ENCODE peak calls at places on chromosome 14, in five cellular contexts. One of them, this sample, is unnamed.

GRCh38 chr14:52700701-52701172 is 5.4 kb upstream of the ERO1A start:
- DNase-seq in ELR: peak; percentile 36
- DNase-seq in posterior vena cava: no peak
- DNase-seq in stimulated activated CD4-positive, alpha-beta T cell treated with anti-CD3 and anti-CD28 coated beads, Interleukin-2, amount 100 ng/mL, for 48 hours: no peak
- DNase-seq in GF-D8: no peak
- DNase-seq in this sample: no peak

GRCh38 chr14:55688566-55688965 is 108.6 kb downstream of the KTN1 start:
- DNase-seq in ELR: peak; percentile 55
- DNase-seq in posterior vena cava: no peak
- DNase-seq in stimulated activated CD4-positive, alpha-beta T cell treated with anti-CD3 and anti-CD28 coated beads, Interleukin-2, amount 100 ng/mL, for 48 hours: no peak
- DNase-seq in GF-D8: no peak
- DNase-seq in this sample: no peak

GRCh38 chr14:100285021-100285912 is 21.0 kb downstream of the SLC25A29 start:
- DNase-seq in ELR: peak; percentile 75
- DNase-seq in posterior vena cava: peak; percentile 90
- DNase-seq in stimulated activated CD4-positive, alpha-beta T cell treated with anti-CD3 and anti-CD28 coated beads, Interleukin-2, amount 100 ng/mL, for 48 hours: peak; percentile 77
- DNase-seq in GF-D8: no peak
- DNase-seq in this sample: peak; percentile 45

GRCh38 chr14:42535397-42535796 is 928.7 kb downstream of the LRFN5 start:
- DNase-seq in ELR: no peak
- DNase-seq in posterior vena cava: no peak
- DNase-seq in stimulated activated CD4-positive, alpha-beta T cell treated with anti-CD3 and anti-CD28 coated beads, Interleukin-2, amount 100 ng/mL, for 48 hours: no peak
- DNase-seq in GF-D8: no peak
- DNase-seq in this sample: no peak

GRCh38 chr14:70585221-70585620 is 15.2 kb downstream of the MED6 start:
- DNase-seq in ELR: peak; percentile 16
- DNase-seq in posterior vena cava: no peak
- DNase-seq in stimulated activated CD4-positive, alpha-beta T cell treated with anti-CD3 and anti-CD28 coated beads, Interleukin-2, amount 100 ng/mL, for 48 hours: no peak
- DNase-seq in GF-D8: no peak
- DNase-seq in this sample: no peak

GRCh38 chr14:74569826-74570591 is 42.0 kb downstream of the LTBP2 start:
- DNase-seq in ELR: peak; percentile 54
- DNase-seq in posterior vena cava: peak; percentile 78
- DNase-seq in stimulated activated CD4-positive, alpha-beta T cell treated with anti-CD3 and anti-CD28 coated beads, Interleukin-2, amount 100 ng/mL, for 48 hours: no peak
- DNase-seq in GF-D8: no peak
- DNase-seq in this sample: no peak

GRCh38 chr14:52080817-52081755 is 12.2 kb upstream of the NID2 start:
- DNase-seq in ELR: peak; percentile 96
- DNase-seq in posterior vena cava: no peak
- DNase-seq in stimulated activated CD4-positive, alpha-beta T cell treated with anti-CD3 and anti-CD28 coated beads, Interleukin-2, amount 100 ng/mL, for 48 hours: no peak
- DNase-seq in GF-D8: no peak
- DNase-seq in this sample: no peak

GRCh38 chr14:70002589-70003240 is 123.5 kb downstream of the SMOC1 start:
- DNase-seq in ELR: no peak
- DNase-seq in posterior vena cava: no peak
- DNase-seq in stimulated activated CD4-positive, alpha-beta T cell treated with anti-CD3 and anti-CD28 coated beads, Interleukin-2, amount 100 ng/mL, for 48 hours: no peak
- DNase-seq in GF-D8: no peak
- DNase-seq in this sample: no peak

GRCh38 chr14:61469771-61470170 is 148.4 kb downstream of the PRKCH start:
- DNase-seq in ELR: no peak
- DNase-seq in posterior vena cava: no peak
- DNase-seq in stimulated activated CD4-positive, alpha-beta T cell treated with anti-CD3 and anti-CD28 coated beads, Interleukin-2, amount 100 ng/mL, for 48 hours: no peak
- DNase-seq in GF-D8: no peak
- DNase-seq in this sample: no peak

GRCh38 chr14:54730156-54730961 is 163.4 kb downstream of the SAMD4A start:
- DNase-seq in ELR: peak; percentile 45
- DNase-seq in posterior vena cava: no peak
- DNase-seq in stimulated activated CD4-positive, alpha-beta T cell treated with anti-CD3 and anti-CD28 coated beads, Interleukin-2, amount 100 ng/mL, for 48 hours: peak; percentile 23
- DNase-seq in GF-D8: no peak
- DNase-seq in this sample: no peak

GRCh38 chr14:40694026-40694425 is 912.6 kb upstream of the LRFN5 start:
- DNase-seq in ELR: no peak
- DNase-seq in posterior vena cava: no peak
- DNase-seq in stimulated activated CD4-positive, alpha-beta T cell treated with anti-CD3 and anti-CD28 coated beads, Interleukin-2, amount 100 ng/mL, for 48 hours: no peak
- DNase-seq in GF-D8: no peak
- DNase-seq in this sample: no peak

GRCh38 chr14:30214456-30215090 is 286.9 kb upstream of the PRKD1 start:
- DNase-seq in ELR: peak; percentile 78
- DNase-seq in posterior vena cava: no peak
- DNase-seq in stimulated activated CD4-positive, alpha-beta T cell treated with anti-CD3 and anti-CD28 coated beads, Interleukin-2, amount 100 ng/mL, for 48 hours: no peak
- DNase-seq in GF-D8: peak; percentile 16
- DNase-seq in this sample: no peak

GRCh38 chr14:55585854-55586253 is 5.8 kb downstream of the KTN1 start:
- DNase-seq in ELR: peak; percentile 64
- DNase-seq in posterior vena cava: no peak
- DNase-seq in stimulated activated CD4-positive, alpha-beta T cell treated with anti-CD3 and anti-CD28 coated beads, Interleukin-2, amount 100 ng/mL, for 48 hours: no peak
- DNase-seq in GF-D8: no peak
- DNase-seq in this sample: no peak

GRCh38 chr14:106107703-106108102 is 581.3 kb downstream of the TMEM121 start:
- DNase-seq in ELR: no peak
- DNase-seq in posterior vena cava: no peak
- DNase-seq in stimulated activated CD4-positive, alpha-beta T cell treated with anti-CD3 and anti-CD28 coated beads, Interleukin-2, amount 100 ng/mL, for 48 hours: no peak
- DNase-seq in GF-D8: no peak
- DNase-seq in this sample: no peak

GRCh38 chr14:20657216-20658211 is 16.0 kb upstream of the OR6S1 start:
- DNase-seq in ELR: peak; percentile 46
- DNase-seq in posterior vena cava: no peak
- DNase-seq in stimulated activated CD4-positive, alpha-beta T cell treated with anti-CD3 and anti-CD28 coated beads, Interleukin-2, amount 100 ng/mL, for 48 hours: no peak
- DNase-seq in GF-D8: no peak
- DNase-seq in this sample: no peak

GRCh38 chr14:72559227-72559626 is 334.7 kb downstream of the DPF3 start:
- DNase-seq in ELR: peak; percentile 65
- DNase-seq in posterior vena cava: no peak
- DNase-seq in stimulated activated CD4-positive, alpha-beta T cell treated with anti-CD3 and anti-CD28 coated beads, Interleukin-2, amount 100 ng/mL, for 48 hours: no peak
- DNase-seq in GF-D8: no peak
- DNase-seq in this sample: no peak

GRCh38 chr14:73771848-73772705 is 57.9 kb upstream of the PNMA1 start:
- DNase-seq in ELR: peak; percentile 24
- DNase-seq in posterior vena cava: peak; percentile 78
- DNase-seq in stimulated activated CD4-positive, alpha-beta T cell treated with anti-CD3 and anti-CD28 coated beads, Interleukin-2, amount 100 ng/mL, for 48 hours: no peak
- DNase-seq in GF-D8: peak; percentile 38
- DNase-seq in this sample: no peak

GRCh38 chr14:24162083-24162482 is 1.0 kb downstream of the IRF9 start:
- DNase-seq in ELR: no peak
- DNase-seq in posterior vena cava: no peak
- DNase-seq in stimulated activated CD4-positive, alpha-beta T cell treated with anti-CD3 and anti-CD28 coated beads, Interleukin-2, amount 100 ng/mL, for 48 hours: no peak
- DNase-seq in GF-D8: no peak
- DNase-seq in this sample: peak; percentile 10

GRCh38 chr14:65164068-65164824 is 61.9 kb upstream of the MAX start:
- DNase-seq in ELR: peak; percentile 72
- DNase-seq in posterior vena cava: no peak
- DNase-seq in stimulated activated CD4-positive, alpha-beta T cell treated with anti-CD3 and anti-CD28 coated beads, Interleukin-2, amount 100 ng/mL, for 48 hours: peak; percentile 34
- DNase-seq in GF-D8: no peak
- DNase-seq in this sample: no peak

GRCh38 chr14:54659365-54659764 is 92.4 kb downstream of the SAMD4A start:
- DNase-seq in ELR: no peak
- DNase-seq in posterior vena cava: no peak
- DNase-seq in stimulated activated CD4-positive, alpha-beta T cell treated with anti-CD3 and anti-CD28 coated beads, Interleukin-2, amount 100 ng/mL, for 48 hours: no peak
- DNase-seq in GF-D8: no peak
- DNase-seq in this sample: no peak

GRCh38 chr14:35808076-35808657 is 928 bp downstream of the RALGAPA1 start:
- DNase-seq in ELR: peak; percentile 42
- DNase-seq in posterior vena cava: no peak
- DNase-seq in stimulated activated CD4-positive, alpha-beta T cell treated with anti-CD3 and anti-CD28 coated beads, Interleukin-2, amount 100 ng/mL, for 48 hours: peak; percentile 18
- DNase-seq in GF-D8: no peak
- DNase-seq in this sample: no peak

GRCh38 chr14:61508526-61508925 is 186.8 kb upstream of the HIF1A start:
- DNase-seq in ELR: no peak
- DNase-seq in posterior vena cava: no peak
- DNase-seq in stimulated activated CD4-positive, alpha-beta T cell treated with anti-CD3 and anti-CD28 coated beads, Interleukin-2, amount 100 ng/mL, for 48 hours: no peak
- DNase-seq in GF-D8: no peak
- DNase-seq in this sample: no peak

GRCh38 chr14:28671425-28671824 is 95.2 kb upstream of the FOXG1 start:
- DNase-seq in ELR: peak; percentile 66
- DNase-seq in posterior vena cava: no peak
- DNase-seq in stimulated activated CD4-positive, alpha-beta T cell treated with anti-CD3 and anti-CD28 coated beads, Interleukin-2, amount 100 ng/mL, for 48 hours: no peak
- DNase-seq in GF-D8: no peak
- DNase-seq in this sample: no peak

GRCh38 chr14:97411938-97412612 is 614.9 kb downstream of the VRK1 start:
- DNase-seq in ELR: no peak
- DNase-seq in posterior vena cava: no peak
- DNase-seq in stimulated activated CD4-positive, alpha-beta T cell treated with anti-CD3 and anti-CD28 coated beads, Interleukin-2, amount 100 ng/mL, for 48 hours: no peak
- DNase-seq in GF-D8: no peak
- DNase-seq in this sample: no peak

GRCh38 chr14:93263416-93263815 is 56.4 kb downstream of the UBR7 start:
- DNase-seq in ELR: peak; percentile 17
- DNase-seq in posterior vena cava: no peak
- DNase-seq in stimulated activated CD4-positive, alpha-beta T cell treated with anti-CD3 and anti-CD28 coated beads, Interleukin-2, amount 100 ng/mL, for 48 hours: no peak
- DNase-seq in GF-D8: no peak
- DNase-seq in this sample: no peak

GRCh38 chr14:102560436-102561261 is 31.8 kb upstream of the RCOR1 start:
- DNase-seq in ELR: no peak
- DNase-seq in posterior vena cava: no peak
- DNase-seq in stimulated activated CD4-positive, alpha-beta T cell treated with anti-CD3 and anti-CD28 coated beads, Interleukin-2, amount 100 ng/mL, for 48 hours: no peak
- DNase-seq in GF-D8: no peak
- DNase-seq in this sample: no peak

GRCh38 chr14:53956427-53957201 is at the start of gene BMP4:
- DNase-seq in ELR: peak; percentile 44
- DNase-seq in posterior vena cava: peak; percentile 94
- DNase-seq in stimulated activated CD4-positive, alpha-beta T cell treated with anti-CD3 and anti-CD28 coated beads, Interleukin-2, amount 100 ng/mL, for 48 hours: no peak
- DNase-seq in GF-D8: no peak
- DNase-seq in this sample: no peak